ENCODE peak calls at places on chromosomes 13 and 19, in seven cellular contexts. J, L, A, C, W, H and V are unnamed samples.

GRCh38 chr13:48315981-48316380 is 12.4 kb downstream of the RB1 start:
- DNase-seq in W (no peak), J (no peak), H (no peak), A (no peak), L (no peak), C (no peak), V (no peak)

GRCh38 chr19:55116232-55117062 is 990 bp downstream of the PPP1R12C start:
- DNase-seq in C (no peak), W (no peak), L (peak; percentile 66), A (no peak), J (peak; percentile 64), H (peak; percentile 59), V (peak; percentile 78)

GRCh38 chr13:81738364-81738763 is 1397.4 kb upstream of the SPRY2 start:
- DNase-seq in C (no peak), A (no peak), W (no peak), J (no peak), H (no peak), L (no peak), V (peak; percentile 19)

GRCh38 chr13:99307247-99307646 is at the start of gene GPR183:
- DNase-seq in W (no peak), L (peak; percentile 43), J (no peak), C (no peak), A (no peak), H (no peak), V (peak; percentile 70)

GRCh38 chr19:3105641-3106508 is 11.7 kb downstream of the GNA11 start:
- DNase-seq in J (no peak), H (no peak), W (no peak), C (no peak), A (no peak), L (no peak), V (no peak)

GRCh38 chr19:11479470-11480080 is 1.3 kb downstream of the ELAVL3 start:
- DNase-seq in W (peak; percentile 50), H (peak; percentile 97), J (peak; percentile 78), A (peak; percentile 92), L (no peak), C (no peak), V (no peak)

GRCh38 chr19:3145909-3146676 is 10.3 kb downstream of the GNA15 start:
- DNase-seq in H (no peak), C (no peak), A (no peak), L (no peak), J (no peak), W (no peak), V (no peak)

GRCh38 chr13:23898101-23898500 is 799 bp upstream of the C1QTNF9B start:
- DNase-seq in C (no peak), H (no peak), W (no peak), L (peak; percentile 98), A (no peak), J (no peak), V (peak; percentile 78)

GRCh38 chr19:926595-927043 is 784 bp downstream of the ARID3A start:
- DNase-seq in H (no peak), A (no peak), J (peak; percentile 69), L (no peak), W (no peak), C (peak; percentile 70), V (peak; percentile 32)

GRCh38 chr19:11663162-11663561 is 65.9 kb downstream of the ZNF627 start:
- DNase-seq in J (peak; percentile 27), L (no peak), A (no peak), H (no peak), C (no peak), W (no peak), V (no peak)

GRCh38 chr19:11054628-11055027 is 34.6 kb upstream of the LDLR start:
- DNase-seq in A (no peak), H (no peak), L (no peak), J (no peak), W (no peak), C (no peak), V (no peak)

GRCh38 chr19:13978306-13978705 is 26.0 kb downstream of the DCAF15 start:
- DNase-seq in W (peak; percentile 85), C (no peak), L (no peak), J (peak; percentile 98), H (peak; percentile 98), A (peak; percentile 99), V (peak; percentile 75)

GRCh38 chr13:102870677-102871415 is 25.0 kb downstream of the ERCC5 start:
- DNase-seq in J (peak; percentile 70), L (peak; percentile 65), H (peak; percentile 59), A (peak; percentile 58), W (peak; percentile 50), C (peak; percentile 62), V (peak; percentile 66)

GRCh38 chr13:41458187-41458938 is 1.0 kb downstream of the RGCC start:
- DNase-seq in C (peak; percentile 29), A (peak; percentile 42), W (no peak), J (peak; percentile 43), L (peak; percentile 46), H (peak; percentile 63), V (peak; percentile 34)

GRCh38 chr19:16442386-16443276 is 29.1 kb downstream of the EPS15L1 start:
- DNase-seq in W (no peak), C (no peak), H (no peak), L (no peak), J (no peak), A (no peak), V (no peak)

GRCh38 chr13:80630685-80631121 is 289.8 kb upstream of the SPRY2 start:
- DNase-seq in C (no peak), L (no peak), W (no peak), H (no peak), A (no peak), J (no peak), V (peak; percentile 62)

GRCh38 chr13:53064721-53065120 is 36.1 kb downstream of the OLFM4 start:
- DNase-seq in H (no peak), L (no peak), A (no peak), W (no peak), C (no peak), J (no peak), V (no peak)

GRCh38 chr19:57688011-57688763 is 6.4 kb downstream of the ZNF551 start:
- DNase-seq in A (peak; percentile 3), L (no peak), W (no peak), C (peak; percentile 22), H (no peak), J (peak; percentile 37), V (no peak)

GRCh38 chr13:75486146-75486545 is 4.2 kb upstream of the TBC1D4 start:
- DNase-seq in W (no peak), J (peak; percentile 57), C (no peak), L (no peak), H (no peak), A (peak; percentile 35), V (no peak)

GRCh38 chr19:52453324-52454094 is at the start of gene ZNF578:
- DNase-seq in C (peak; percentile 57), W (peak; percentile 5), J (peak; percentile 91), H (no peak), A (no peak), L (peak; percentile 84), V (peak; percentile 76)

GRCh38 chr13:23432589-23432988 is 913 bp downstream of the SACS start:
- DNase-seq in C (no peak), W (no peak), L (peak; percentile 5), J (no peak), H (no peak), A (no peak), V (no peak)

GRCh38 chr19:23817519-23817918 is 58.8 kb upstream of the ZNF681 start:
- DNase-seq in J (peak; percentile 77), W (no peak), L (peak; percentile 4), H (peak; percentile 46), A (peak; percentile 41), C (peak; percentile 22), V (peak; percentile 17)

GRCh38 chr19:34173145-34173956 is 1.0 kb downstream of the LSM14A start:
- DNase-seq in H (peak; percentile 55), L (peak; percentile 27), W (peak; percentile 64), A (peak; percentile 65), C (peak; percentile 95), J (peak; percentile 93), V (peak; percentile 53)

GRCh38 chr13:35690546-35690945 is 214.1 kb upstream of the MAB21L1 start:
- DNase-seq in A (no peak), C (no peak), H (no peak), J (no peak), L (peak; percentile 41), W (no peak), V (no peak)

GRCh38 chr13:101942038-101942437 is 459.8 kb downstream of the FGF14 start:
- DNase-seq in A (no peak), H (no peak), J (peak; percentile 71), C (peak; percentile 61), W (peak; percentile 54), L (peak; percentile 16), V (peak; percentile 44)

GRCh38 chr19:38917516-38917915 is 5.5 kb upstream of the CCER2 start:
- DNase-seq in C (no peak), W (no peak), H (no peak), L (no peak), J (no peak), A (no peak), V (no peak)

GRCh38 chr13:48731957-48732569 is 78.3 kb downstream of the CYSLTR2 start:
- DNase-seq in H (peak; percentile 83), J (peak; percentile 65), L (no peak), A (peak; percentile 74), C (peak; percentile 35), W (peak; percentile 38), V (no peak)

GRCh38 chr13:111153279-111153976 is 38.3 kb downstream of the ARHGEF7 start:
- DNase-seq in L (peak; percentile 89), A (peak; percentile 95), C (peak; percentile 89), H (peak; percentile 99), W (peak; percentile 93), J (peak; percentile 97), V (peak; percentile 95)
- H4K8ac ChIP-seq in L (peak overlapping the region; percentile 78), A (no peak overlapping the region), C (peak overlapping the region; percentile 100), H (peak overlapping the region; percentile 99), W (no peak overlapping the region), J (peak overlapping the region; percentile 99), V (peak overlapping the region; percentile 100)

GRCh38 chr13:46687810-46688209 is 109.2 kb downstream of the ESD start:
- DNase-seq in J (peak; percentile 96), L (peak; percentile 46), C (peak; percentile 65), H (no peak), A (peak; percentile 75), W (no peak), V (peak; percentile 48)
- H4K8ac ChIP-seq in J (no peak overlapping the region), L (no peak overlapping the region), C (no peak overlapping the region), H (no peak overlapping the region), A (no peak overlapping the region), W (no peak overlapping the region), V (no peak overlapping the region)

DNA sequence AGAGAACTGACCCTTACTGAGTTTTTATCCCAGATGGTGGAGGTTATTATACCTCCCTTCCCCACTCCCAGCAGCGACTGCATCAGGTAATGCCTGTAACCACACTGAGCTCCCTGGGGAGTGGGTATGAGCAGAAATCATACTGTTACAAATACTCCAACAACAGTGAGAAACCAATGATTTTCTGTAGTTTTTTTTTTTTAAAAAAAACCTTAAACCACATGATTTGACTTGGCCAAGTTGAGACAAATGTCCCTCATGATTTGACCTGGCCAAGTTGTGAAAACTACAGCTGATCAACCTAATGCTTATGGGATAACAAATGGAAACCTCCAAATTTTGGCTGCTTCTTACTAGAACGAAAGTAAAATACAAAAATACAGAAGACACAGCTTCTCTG is 33.1 kb upstream of the SERP2 start:
- DNase-seq in H (no peak), A (no peak), J (no peak), L (no peak), W (no peak), C (no peak), V (no peak)
- H4K8ac ChIP-seq in H (no peak overlapping the region), A (no peak overlapping the region), J (no peak overlapping the region), L (no peak overlapping the region), W (no peak overlapping the region), C (peak overlapping the region; percentile 43), V (no peak overlapping the region)

DNA sequence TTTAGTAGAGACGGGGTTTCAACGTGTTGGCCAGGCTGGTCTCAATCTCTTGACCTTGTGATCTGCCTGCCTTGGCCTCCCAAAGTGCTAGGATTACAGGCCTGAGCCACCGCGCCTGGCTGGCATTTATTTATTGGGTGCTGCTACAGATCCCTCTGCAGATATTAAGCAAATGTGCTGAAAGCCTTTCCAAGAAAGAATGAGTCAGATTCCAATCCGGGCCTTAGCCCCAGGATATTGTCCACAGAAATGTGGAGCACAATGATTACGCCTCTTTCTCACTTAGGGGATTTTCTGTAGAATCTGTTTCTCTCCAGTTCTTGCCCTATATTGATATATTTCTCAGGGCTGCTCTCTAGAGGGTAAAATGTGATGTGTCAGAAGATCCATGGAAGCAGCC is 24.7 kb upstream of the IGFL4 start:
- DNase-seq in C (peak; percentile 67), J (no peak), A (no peak), H (no peak), L (no peak), W (no peak), V (peak; percentile 19)
- H4K8ac ChIP-seq in C (no peak overlapping the region), J (no peak overlapping the region), A (no peak overlapping the region), H (no peak overlapping the region), L (no peak overlapping the region), W (no peak overlapping the region), V (no peak overlapping the region)